ENCODE peak calls at places on chromosomes 12 and 14, in four cellular contexts. One of them, this sample, is unnamed.

GRCh38 chr12:81078469-81079196 is 754 bp downstream of the ACSS3 start:
- DNase-seq in endodermal cell: peak
- DNase-seq in fibroblast of lung: peak
- DNase-seq in PC-3: no peak
- DNase-seq in this sample: peak

GRCh38 chr12:116152268-116152667 is 125.2 kb downstream of the MED13L start:
- DNase-seq in endodermal cell: peak
- DNase-seq in fibroblast of lung: peak
- DNase-seq in PC-3: no peak
- DNase-seq in this sample: peak

GRCh38 chr12:128133321-128134050 is 133.5 kb upstream of the TMEM132C start:
- DNase-seq in endodermal cell: no peak
- DNase-seq in fibroblast of lung: no peak
- DNase-seq in PC-3: no peak
- DNase-seq in this sample: no peak

GRCh38 chr14:22900088-22900799 is 17.2 kb downstream of the REM2 start:
- DNase-seq in endodermal cell: peak
- DNase-seq in fibroblast of lung: peak
- DNase-seq in PC-3: peak
- DNase-seq in this sample: peak

GRCh38 chr14:60561845-60562746 is 53.1 kb downstream of the SIX6 start:
- DNase-seq in endodermal cell: peak
- DNase-seq in fibroblast of lung: peak
- DNase-seq in PC-3: peak
- DNase-seq in this sample: peak

GRCh38 chr12:115320451-115320850 is 636.5 kb upstream of the TBX3 start:
- DNase-seq in endodermal cell: no peak
- DNase-seq in fibroblast of lung: no peak
- DNase-seq in PC-3: no peak
- DNase-seq in this sample: no peak

GRCh38 chr12:20220339-20220738 is 148.0 kb upstream of the PDE3A start:
- DNase-seq in endodermal cell: no peak
- DNase-seq in fibroblast of lung: peak
- DNase-seq in PC-3: peak
- DNase-seq in this sample: peak

GRCh38 chr12:110744176-110744575 is 1.5 kb upstream of the PPP1CC start:
- DNase-seq in endodermal cell: no peak
- DNase-seq in fibroblast of lung: peak
- DNase-seq in PC-3: peak
- DNase-seq in this sample: peak

GRCh38 chr12:111160350-111161142 is 208.3 kb downstream of the PHETA1 start:
- DNase-seq in endodermal cell: peak
- DNase-seq in fibroblast of lung: no peak
- DNase-seq in PC-3: no peak
- DNase-seq in this sample: no peak

GRCh38 chr14:50800032-50800431 is 30.9 kb downstream of the NIN start:
- DNase-seq in endodermal cell: no peak
- DNase-seq in fibroblast of lung: peak
- DNase-seq in PC-3: peak
- DNase-seq in this sample: no peak

GRCh38 chr12:52316701-52317100 is 4.5 kb downstream of the KRT83 start:
- DNase-seq in endodermal cell: peak
- DNase-seq in fibroblast of lung: no peak
- DNase-seq in PC-3: no peak
- DNase-seq in this sample: no peak

GRCh38 chr12:101616027-101616494 is 21.3 kb downstream of the MYBPC1 start:
- DNase-seq in endodermal cell: no peak
- DNase-seq in fibroblast of lung: peak
- DNase-seq in PC-3: peak
- DNase-seq in this sample: peak

GRCh38 chr12:59408431-59408830 is 187.4 kb upstream of the SLC16A7 start:
- DNase-seq in endodermal cell: no peak
- DNase-seq in fibroblast of lung: no peak
- DNase-seq in PC-3: peak
- DNase-seq in this sample: peak

GRCh38 chr12:51269174-51270066 is 795 bp downstream of the SMAGP start:
- DNase-seq in endodermal cell: peak
- DNase-seq in fibroblast of lung: peak
- DNase-seq in PC-3: peak
- DNase-seq in this sample: peak

GRCh38 chr14:55107766-55108554 is 21.1 kb upstream of the LGALS3 start:
- DNase-seq in endodermal cell: peak
- DNase-seq in fibroblast of lung: peak
- DNase-seq in PC-3: peak
- DNase-seq in this sample: peak

GRCh38 chr14:64388533-64389243 is 535 bp downstream of the MTHFD1 start:
- DNase-seq in endodermal cell: no peak
- DNase-seq in fibroblast of lung: peak
- DNase-seq in PC-3: peak
- DNase-seq in this sample: peak

GRCh38 chr14:23054000-23054811 is 3.1 kb downstream of the CDH24 start:
- DNase-seq in endodermal cell: peak
- DNase-seq in fibroblast of lung: no peak
- DNase-seq in PC-3: no peak
- DNase-seq in this sample: no peak

GRCh38 chr12:131114942-131115584 is 161.4 kb downstream of the ADGRD1 start:
- DNase-seq in endodermal cell: no peak
- DNase-seq in fibroblast of lung: no peak
- DNase-seq in PC-3: no peak
- DNase-seq in this sample: peak

GRCh38 chr12:131117438-131118245 is 163.9 kb downstream of the ADGRD1 start:
- DNase-seq in endodermal cell: peak
- DNase-seq in fibroblast of lung: no peak
- DNase-seq in PC-3: no peak
- DNase-seq in this sample: no peak

GRCh38 chr12:131115766-131116165 is 162.1 kb downstream of the ADGRD1 start:
- DNase-seq in endodermal cell: no peak
- DNase-seq in fibroblast of lung: no peak
- DNase-seq in PC-3: no peak
- DNase-seq in this sample: no peak

GRCh38 chr12:131118366-131118765 is 164.7 kb downstream of the ADGRD1 start:
- DNase-seq in endodermal cell: peak
- DNase-seq in fibroblast of lung: no peak
- DNase-seq in PC-3: no peak
- DNase-seq in this sample: no peak

DNA sequence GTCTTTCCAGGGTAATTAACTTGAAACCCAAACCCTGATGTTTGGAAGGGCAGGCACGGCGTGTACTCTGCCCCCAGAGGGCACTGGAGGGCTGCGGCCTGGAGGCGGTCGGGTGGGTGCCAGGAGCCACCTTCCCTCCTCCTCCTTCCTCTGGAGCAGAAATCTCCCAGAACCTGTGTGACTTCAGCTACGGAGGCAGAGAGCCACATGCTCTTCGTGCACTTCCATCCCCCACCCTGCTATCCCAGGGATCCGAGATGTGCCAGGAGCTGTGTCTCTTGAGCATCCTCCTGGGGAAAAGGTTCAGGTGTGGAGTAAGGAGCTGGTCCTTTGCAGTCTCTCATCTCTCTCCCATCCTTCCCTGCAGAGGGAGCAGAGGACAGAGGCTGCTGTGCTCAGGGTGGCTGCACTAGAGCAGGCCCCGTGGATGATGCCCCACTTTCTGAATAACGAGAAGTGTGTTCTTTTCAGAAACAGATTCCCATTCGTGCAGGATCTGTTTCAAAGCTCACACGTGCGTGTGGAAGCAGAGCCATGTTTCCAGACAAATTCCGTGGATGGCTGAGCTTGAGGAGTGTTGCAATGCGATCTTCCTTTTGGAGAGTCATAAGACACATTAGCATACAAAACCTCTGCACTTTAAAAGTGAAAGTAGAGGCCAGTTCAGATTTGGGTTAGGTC is 162.9 kb downstream of the ADGRD1 start:
- DNase-seq in endodermal cell: peak
- DNase-seq in fibroblast of lung: peak
- DNase-seq in PC-3: peak
- DNase-seq in this sample: peak
- TF ChIP-seq CTCF in endodermal cell: peak
- TF ChIP-seq CTCF in fibroblast of lung: no peak
- TF ChIP-seq CTCF in PC-3: peak
- TF ChIP-seq CTCF in this sample: peak

GRCh38 chr14:28767239-28767850 is 758 bp downstream of the FOXG1 start:
- DNase-seq in endodermal cell: peak
- DNase-seq in fibroblast of lung: no peak
- DNase-seq in PC-3: no peak
- DNase-seq in this sample: no peak
- H3K4me3 ChIP-seq in endodermal cell: peak
- H3K4me3 ChIP-seq in fibroblast of lung: no peak
- H3K4me3 ChIP-seq in PC-3: no peak
- H3K4me3 ChIP-seq in this sample: no peak

DNA sequence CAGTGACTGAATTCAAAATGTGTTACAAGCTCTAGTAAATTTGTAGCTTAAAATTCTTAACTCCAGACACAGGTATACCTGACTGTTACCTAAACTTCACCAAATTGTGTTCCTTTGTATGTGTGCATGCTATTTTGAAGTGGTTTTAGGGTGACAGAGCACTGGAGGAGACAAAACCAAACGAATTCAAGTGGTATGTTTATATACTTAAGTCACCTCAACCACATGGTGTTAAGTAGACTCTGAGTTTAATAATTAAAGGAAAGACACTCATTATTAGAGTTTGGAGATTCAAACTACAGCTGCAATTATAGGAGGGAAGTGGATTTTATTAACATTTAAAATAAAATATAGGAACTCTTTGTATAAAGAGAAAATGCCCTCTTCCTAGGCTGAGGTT is 84.3 kb downstream of the PLCZ1 start:
- DNase-seq in endodermal cell: no peak
- DNase-seq in fibroblast of lung: no peak
- DNase-seq in PC-3: no peak
- DNase-seq in this sample: no peak
- TF ChIP-seq CTCF in endodermal cell: no peak
- TF ChIP-seq CTCF in fibroblast of lung: no peak
- TF ChIP-seq CTCF in PC-3: no peak
- TF ChIP-seq CTCF in this sample: no peak

GRCh38 chr12:32505067-32505466 is 105.7 kb downstream of the FGD4 start:
- DNase-seq in endodermal cell: no peak
- DNase-seq in fibroblast of lung: peak
- DNase-seq in PC-3: no peak
- DNase-seq in this sample: no peak

GRCh38 chr12:32501835-32502333 is 102.5 kb downstream of the FGD4 start:
- DNase-seq in endodermal cell: peak
- DNase-seq in fibroblast of lung: peak
- DNase-seq in PC-3: no peak
- DNase-seq in this sample: peak

GRCh38 chr12:32505546-32505945 is 106.2 kb downstream of the FGD4 start:
- DNase-seq in endodermal cell: no peak
- DNase-seq in fibroblast of lung: no peak
- DNase-seq in PC-3: no peak
- DNase-seq in this sample: no peak

GRCh38 chr12:32504626-32505025 is 105.3 kb downstream of the FGD4 start:
- DNase-seq in endodermal cell: no peak
- DNase-seq in fibroblast of lung: peak
- DNase-seq in PC-3: no peak
- DNase-seq in this sample: no peak

DNA sequence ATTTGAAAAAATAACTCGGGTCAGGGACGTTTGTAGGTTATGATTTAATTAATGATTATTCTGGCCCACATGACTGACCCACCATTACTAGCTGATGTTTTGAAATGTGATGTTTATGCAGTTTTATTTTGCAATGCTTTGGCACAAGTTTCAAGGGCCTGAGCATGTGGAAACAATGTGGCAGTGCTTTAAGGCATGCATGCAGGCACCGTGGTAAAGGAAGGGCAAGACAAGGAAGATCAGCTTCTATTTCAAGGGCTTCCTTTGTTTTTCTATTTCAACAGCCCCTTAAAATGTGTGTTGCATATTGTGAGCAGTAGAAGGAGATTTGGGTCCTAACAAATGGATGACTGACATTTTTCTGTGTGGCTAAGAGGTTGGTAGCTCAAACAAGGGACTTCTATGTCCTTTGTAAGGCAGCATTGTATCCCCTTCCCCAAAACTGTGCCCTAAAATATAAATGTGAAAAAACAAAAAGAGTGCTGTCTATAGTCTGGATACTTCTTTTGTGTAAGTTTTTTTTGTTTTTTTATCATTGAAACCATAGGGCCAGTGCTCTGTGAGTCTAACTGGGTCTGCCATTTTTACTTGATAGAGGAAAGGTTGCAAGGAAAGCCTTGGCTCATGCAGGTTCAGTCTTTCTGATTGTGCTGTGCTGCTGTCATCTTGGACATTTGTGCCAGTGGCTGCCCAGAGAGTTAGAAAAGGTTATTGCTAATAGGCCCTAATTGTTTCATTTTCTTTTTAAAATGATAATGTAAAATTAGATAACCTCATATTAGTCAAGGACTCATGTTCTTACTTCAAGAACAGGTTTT is 103.5 kb downstream of the FGD4 start:
- DNase-seq in endodermal cell: no peak
- DNase-seq in fibroblast of lung: peak
- DNase-seq in PC-3: no peak
- DNase-seq in this sample: peak
- H3K4me3 ChIP-seq in endodermal cell: peak
- H3K4me3 ChIP-seq in fibroblast of lung: no peak
- H3K4me3 ChIP-seq in PC-3: no peak
- H3K4me3 ChIP-seq in this sample: peak

DNA sequence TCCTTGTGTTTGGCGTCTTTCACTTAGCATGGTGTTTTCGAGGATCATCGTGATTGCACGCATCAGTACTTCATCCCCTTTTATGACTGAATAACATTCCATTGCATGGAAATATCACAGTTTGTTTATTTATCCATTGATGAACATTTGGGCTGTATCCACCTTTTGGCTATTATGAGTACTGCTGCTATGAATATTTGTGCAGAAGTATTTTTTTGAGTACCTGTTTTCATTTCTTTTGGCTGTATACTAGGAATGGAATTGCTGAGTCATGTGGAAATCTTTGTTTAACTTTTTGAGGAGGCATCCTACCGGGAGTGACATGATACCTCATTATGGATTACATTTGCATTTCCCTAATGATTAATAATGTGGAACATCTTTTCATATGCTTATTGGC is 66.4 kb downstream of the WNK1 start:
- DNase-seq in endodermal cell: no peak
- DNase-seq in fibroblast of lung: no peak
- DNase-seq in PC-3: peak
- DNase-seq in this sample: peak
- TF ChIP-seq CTCF in endodermal cell: peak
- TF ChIP-seq CTCF in fibroblast of lung: peak
- TF ChIP-seq CTCF in PC-3: peak
- TF ChIP-seq CTCF in this sample: peak